ENCODE peak calls at places on chromosomes 12 and 14, in four cellular contexts. One of them, this sample, is unnamed.

GRCh38 chr12:28882444-28882843 is 266.6 kb upstream of the FAR2 start:
- DNase-seq in heart left ventricle: no peak
- DNase-seq in A549: no peak
- DNase-seq in sigmoid colon: no peak
- DNase-seq in this sample: no peak

GRCh38 chr14:100082723-100083122 is 17.5 kb downstream of the EVL start:
- DNase-seq in A549: no peak
- DNase-seq in sigmoid colon: no peak
- DNase-seq in heart left ventricle: no peak
- DNase-seq in this sample: no peak

GRCh38 chr12:121793501-121793835 is at the start of gene RHOF:
- DNase-seq in sigmoid colon: no peak
- DNase-seq in heart left ventricle: peak; percentile 81
- DNase-seq in A549: no peak
- DNase-seq in this sample: peak; percentile 53

GRCh38 chr12:104651812-104652211 is 195.1 kb downstream of the CHST11 start:
- DNase-seq in A549: no peak
- DNase-seq in heart left ventricle: no peak
- DNase-seq in sigmoid colon: no peak
- DNase-seq in this sample: no peak

GRCh38 chr12:10966314-10966713 is 20.4 kb downstream of the TAS2R50 start:
- DNase-seq in heart left ventricle: no peak
- DNase-seq in sigmoid colon: no peak
- DNase-seq in A549: no peak
- DNase-seq in this sample: no peak

GRCh38 chr12:26346748-26347147 is 151.4 kb downstream of the SSPN start:
- DNase-seq in heart left ventricle: no peak
- DNase-seq in sigmoid colon: no peak
- DNase-seq in A549: no peak
- DNase-seq in this sample: no peak

GRCh38 chr14:101183376-101184103 is 280.0 kb upstream of the RTL1 start:
- DNase-seq in heart left ventricle: no peak
- DNase-seq in A549: no peak
- DNase-seq in sigmoid colon: no peak
- DNase-seq in this sample: no peak

GRCh38 chr12:54404061-54405004 is 14.7 kb downstream of the ITGA5 start:
- DNase-seq in heart left ventricle: peak; percentile 53
- DNase-seq in sigmoid colon: peak; percentile 77
- DNase-seq in A549: no peak
- DNase-seq in this sample: peak; percentile 65

GRCh38 chr14:49633650-49634546 is 1.1 kb downstream of the DNAAF2 start:
- DNase-seq in heart left ventricle: peak; percentile 96
- DNase-seq in A549: peak; percentile 86
- DNase-seq in sigmoid colon: peak; percentile 96
- DNase-seq in this sample: peak; percentile 95

GRCh38 chr12:6093764-6094163 is 30.7 kb downstream of the VWF start:
- DNase-seq in sigmoid colon: peak; percentile 48
- DNase-seq in heart left ventricle: no peak
- DNase-seq in A549: no peak
- DNase-seq in this sample: no peak

GRCh38 chr14:105375635-105376057 is 22.7 kb upstream of the TEX22 start:
- DNase-seq in sigmoid colon: no peak
- DNase-seq in A549: no peak
- DNase-seq in heart left ventricle: no peak
- DNase-seq in this sample: no peak

GRCh38 chr14:24809147-24809546 is 175.2 kb upstream of the GZMB start:
- DNase-seq in A549: no peak
- DNase-seq in sigmoid colon: no peak
- DNase-seq in heart left ventricle: no peak
- DNase-seq in this sample: no peak

GRCh38 chr12:100393202-100393601 is 36.3 kb downstream of the SLC17A8 start:
- DNase-seq in A549: no peak
- DNase-seq in heart left ventricle: no peak
- DNase-seq in sigmoid colon: no peak
- DNase-seq in this sample: no peak

GRCh38 chr14:105475269-105475915 is 771 bp downstream of the CRIP2 start:
- DNase-seq in A549: no peak
- DNase-seq in sigmoid colon: no peak
- DNase-seq in heart left ventricle: peak; percentile 79
- DNase-seq in this sample: peak; percentile 65

GRCh38 chr12:50050410-50051280 is 6.8 kb upstream of the ASIC1 start:
- DNase-seq in sigmoid colon: peak; percentile 93
- DNase-seq in A549: no peak
- DNase-seq in heart left ventricle: peak; percentile 78
- DNase-seq in this sample: peak; percentile 17

GRCh38 chr12:107794451-107794850 is 19.9 kb downstream of the ASCL4 start:
- DNase-seq in sigmoid colon: no peak
- DNase-seq in A549: no peak
- DNase-seq in heart left ventricle: no peak
- DNase-seq in this sample: no peak

GRCh38 chr12:125329239-125330238 is 264.3 kb downstream of the AACS start:
- DNase-seq in heart left ventricle: no peak
- DNase-seq in A549: no peak
- DNase-seq in sigmoid colon: no peak
- DNase-seq in this sample: no peak

GRCh38 chr12:108403952-108404351 is 64.8 kb upstream of the CMKLR1 start:
- DNase-seq in sigmoid colon: no peak
- DNase-seq in A549: no peak
- DNase-seq in heart left ventricle: no peak
- DNase-seq in this sample: no peak

GRCh38 chr12:21675096-21675495 is 17.5 kb upstream of the LDHB start:
- DNase-seq in sigmoid colon: no peak
- DNase-seq in heart left ventricle: no peak
- DNase-seq in A549: no peak
- DNase-seq in this sample: no peak

GRCh38 chr12:81468206-81468605 is 290.9 kb downstream of the PPFIA2 start:
- DNase-seq in sigmoid colon: no peak
- DNase-seq in heart left ventricle: no peak
- DNase-seq in A549: no peak
- DNase-seq in this sample: no peak

GRCh38 chr14:104800600-104801283 is at the start of gene ZBTB42:
- DNase-seq in sigmoid colon: peak; percentile 85
- DNase-seq in A549: no peak
- DNase-seq in heart left ventricle: peak; percentile 83
- DNase-seq in this sample: peak; percentile 89

GRCh38 chr12:69059465-69060457 is 126.8 kb upstream of the CPM start:
- DNase-seq in heart left ventricle: no peak
- DNase-seq in A549: peak; percentile 47
- DNase-seq in sigmoid colon: no peak
- DNase-seq in this sample: no peak

GRCh38 chr12:65106948-65107347 is 14.2 kb downstream of the WIF1 start:
- DNase-seq in sigmoid colon: no peak
- DNase-seq in heart left ventricle: no peak
- DNase-seq in A549: peak; percentile 12
- DNase-seq in this sample: no peak

GRCh38 chr14:95003099-95003960 is 154.0 kb downstream of the DICER1 start:
- DNase-seq in sigmoid colon: no peak
- DNase-seq in A549: no peak
- DNase-seq in heart left ventricle: no peak
- DNase-seq in this sample: no peak

GRCh38 chr14:44108601-44109000 is 398.5 kb downstream of the FSCB start:
- DNase-seq in heart left ventricle: no peak
- DNase-seq in A549: no peak
- DNase-seq in sigmoid colon: no peak
- DNase-seq in this sample: no peak

GRCh38 chr12:64097346-64098105 is 124.6 kb downstream of the KICS2 start:
- DNase-seq in A549: no peak
- DNase-seq in sigmoid colon: no peak
- DNase-seq in heart left ventricle: no peak
- DNase-seq in this sample: no peak

GRCh38 chr12:76266797-76267196 is 81.4 kb downstream of the BBS10 start:
- DNase-seq in A549: no peak
- DNase-seq in sigmoid colon: peak; percentile 68
- DNase-seq in heart left ventricle: no peak
- DNase-seq in this sample: peak; percentile 26

DNA sequence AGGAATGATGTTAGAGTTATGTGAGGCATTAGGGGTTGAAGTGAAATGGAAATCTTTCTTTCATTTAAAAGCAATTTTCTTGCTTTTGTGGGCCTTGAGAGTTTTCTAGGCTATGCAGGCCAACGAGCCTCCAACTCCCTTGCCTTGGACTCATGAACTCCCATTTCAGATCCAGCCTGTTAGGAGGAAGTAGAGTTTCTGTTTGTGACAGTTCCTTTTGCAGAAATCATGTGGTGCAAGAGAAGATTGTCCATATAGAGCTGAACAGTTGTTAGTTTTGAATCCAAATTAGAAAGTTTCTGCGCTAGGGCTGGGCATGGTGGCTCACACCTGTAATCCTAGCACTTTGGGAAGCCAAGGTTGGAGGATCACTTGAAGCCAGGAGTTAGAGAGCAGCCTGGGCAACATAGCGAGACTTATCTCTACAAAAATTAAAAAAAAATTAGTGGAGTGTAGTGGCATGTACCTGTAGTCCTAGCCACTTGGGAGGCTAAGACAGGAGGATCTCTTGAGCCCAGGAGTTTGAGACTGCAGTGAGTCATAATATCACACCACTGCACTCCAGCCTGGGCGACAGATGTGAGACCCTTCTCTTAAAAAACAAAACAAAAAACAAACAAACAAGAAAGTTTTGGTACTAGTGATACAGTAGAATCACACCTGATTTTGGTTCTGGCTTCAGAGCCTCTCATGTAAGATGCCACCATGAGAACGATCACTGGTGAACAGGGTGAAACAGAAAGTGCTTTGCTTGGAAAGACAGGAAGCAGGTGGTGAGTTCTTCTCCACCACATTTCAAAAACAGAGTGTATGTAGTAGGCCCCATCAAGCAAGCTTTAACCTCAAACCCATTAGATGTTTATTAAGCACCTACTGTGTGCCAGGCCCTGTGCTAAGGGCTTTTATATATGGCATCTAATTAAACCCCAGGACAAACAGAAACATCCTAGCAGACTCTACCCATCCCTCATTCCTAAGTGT is 47.5 kb upstream of the MED13L start:
- DNase-seq in sigmoid colon: no peak
- DNase-seq in heart left ventricle: no peak
- DNase-seq in A549: no peak
- DNase-seq in this sample: no peak
- TF ChIP-seq CTCF in sigmoid colon: no peak
- TF ChIP-seq CTCF in heart left ventricle: no peak
- TF ChIP-seq CTCF in A549: no peak
- TF ChIP-seq CTCF in this sample: no peak

GRCh38 chr12:111428081-111428727 is 22.5 kb downstream of the SH2B3 start:
- DNase-seq in heart left ventricle: no peak
- DNase-seq in sigmoid colon: no peak
- DNase-seq in A549: no peak
- DNase-seq in this sample: no peak

GRCh38 chr12:111426341-111427185 is 20.8 kb downstream of the SH2B3 start:
- DNase-seq in heart left ventricle: no peak
- DNase-seq in sigmoid colon: no peak
- DNase-seq in A549: no peak
- DNase-seq in this sample: no peak

GRCh38 chr12:111428728-111429175 is 23.0 kb downstream of the SH2B3 start:
- DNase-seq in heart left ventricle: peak; percentile 89
- DNase-seq in A549: no peak
- DNase-seq in sigmoid colon: no peak
- DNase-seq in this sample: peak; percentile 23

GRCh38 chr12:111425655-111426054 is 19.9 kb downstream of the SH2B3 start:
- DNase-seq in heart left ventricle: no peak
- DNase-seq in A549: no peak
- DNase-seq in sigmoid colon: no peak
- DNase-seq in this sample: no peak

DNA sequence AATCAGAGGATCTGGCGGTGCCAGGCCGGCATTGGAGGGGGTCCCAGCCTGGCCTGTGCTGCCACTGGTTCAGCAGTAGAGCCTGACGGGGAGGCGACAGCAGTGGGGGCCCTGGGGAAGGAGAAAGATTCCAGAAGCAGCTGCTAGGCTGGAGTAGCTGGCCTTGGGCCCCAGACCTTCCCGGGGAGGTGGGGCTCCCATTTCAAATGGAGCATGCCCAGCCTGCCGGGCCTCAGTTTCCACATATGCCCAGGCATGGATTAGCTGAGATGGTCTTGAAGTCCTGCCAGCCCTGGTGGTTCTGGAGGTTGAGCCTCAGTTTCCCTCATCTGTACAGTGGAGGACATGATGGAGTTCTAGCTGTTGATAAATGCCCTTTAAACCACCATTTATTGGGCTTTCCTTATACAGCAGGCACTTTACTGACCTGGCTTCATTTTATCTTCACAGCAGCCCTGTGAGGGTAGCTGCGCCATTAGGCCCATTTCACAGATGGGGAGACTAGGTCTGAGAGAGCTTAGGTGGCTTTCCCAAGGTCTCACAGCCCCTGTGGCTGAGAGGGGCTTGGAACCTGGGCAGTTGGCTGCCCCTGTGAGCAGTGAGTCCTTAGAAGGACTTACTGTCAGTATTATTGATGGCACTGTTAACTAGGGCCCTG is 21.8 kb downstream of the SH2B3 start:
- DNase-seq in sigmoid colon: no peak
- DNase-seq in heart left ventricle: no peak
- DNase-seq in A549: no peak
- DNase-seq in this sample: no peak
- H3K27ac ChIP-seq in sigmoid colon: no peak overlapping the region
- H3K27ac ChIP-seq in heart left ventricle: peak overlapping the region; percentile 94
- H3K27ac ChIP-seq in A549: no peak overlapping the region
- H3K27ac ChIP-seq in this sample: peak overlapping the region; percentile 50

GRCh38 chr14:61501714-61502458 is 180.5 kb downstream of the PRKCH start:
- DNase-seq in A549: no peak
- DNase-seq in sigmoid colon: no peak
- DNase-seq in heart left ventricle: no peak
- DNase-seq in this sample: no peak
- TF ChIP-seq POLR2A in A549: no peak
- TF ChIP-seq POLR2A in sigmoid colon: no peak
- TF ChIP-seq POLR2A in heart left ventricle: no peak
- TF ChIP-seq POLR2A in this sample: no peak

GRCh38 chr14:36452850-36453249 is 67.2 kb downstream of the NKX2-1 start:
- DNase-seq in sigmoid colon: no peak
- DNase-seq in A549: no peak
- DNase-seq in heart left ventricle: no peak
- DNase-seq in this sample: no peak
- TF ChIP-seq CTCF in sigmoid colon: no peak
- TF ChIP-seq CTCF in A549: no peak
- TF ChIP-seq CTCF in heart left ventricle: no peak
- TF ChIP-seq CTCF in this sample: no peak